ENCODE peak calls at places on chromosomes 16 and 17, in nine cellular contexts. L, Q, Y, E, J, S, D, P and O are unnamed samples.

GRCh38 chr16:53433930-53434435 is 288 bp upstream of the RBL2 start:
- DNase-seq in L (no peak), Q (no peak), Y (no peak), E (no peak), J (no peak), S (peak; percentile 88), D (no peak), P (no peak), O (no peak)

GRCh38 chr17:31579265-31579664 is 187.8 kb downstream of the RAB11FIP4 start:
- DNase-seq in L (no peak), Q (no peak), Y (no peak), E (no peak), J (peak; percentile 40), S (no peak), D (no peak), P (no peak), O (no peak)

GRCh38 chr16:88747588-88748301 is 37.3 kb downstream of the PIEZO1 start:
- DNase-seq in L (peak; percentile 83), Q (no peak), Y (no peak), E (no peak), J (peak; percentile 36), S (no peak), D (peak; percentile 88), P (no peak), O (peak; percentile 14)

GRCh38 chr17:29867643-29868181 is 62.3 kb downstream of the SSH2 start:
- DNase-seq in L (peak; percentile 39), Q (no peak), Y (no peak), E (no peak), J (no peak), S (no peak), D (no peak), P (no peak), O (no peak)

GRCh38 chr17:41402161-41402560 is 4.8 kb upstream of the KRT31 start:
- DNase-seq in L (no peak), Q (no peak), Y (no peak), E (no peak), J (no peak), S (no peak), D (no peak), P (no peak), O (no peak)

GRCh38 chr17:42097691-42098661 is at the start of gene ZNF385C:
- DNase-seq in L (peak; percentile 62), Q (no peak), Y (no peak), E (no peak), J (peak; percentile 41), S (no peak), D (no peak), P (no peak), O (no peak)

GRCh38 chr17:57563968-57564367 is 181.1 kb downstream of the CCDC182 start:
- DNase-seq in L (no peak), Q (no peak), Y (no peak), E (no peak), J (no peak), S (peak; percentile 49), D (no peak), P (no peak), O (no peak)

GRCh38 chr16:26334218-26335111 is 642.7 kb downstream of the HS3ST4 start:
- DNase-seq in L (no peak), Q (no peak), Y (no peak), E (no peak), J (no peak), S (no peak), D (no peak), P (no peak), O (no peak)

GRCh38 chr17:30551666-30552339 is 74.6 kb downstream of the GOSR1 start:
- DNase-seq in L (no peak), Q (no peak), Y (no peak), E (no peak), J (peak; percentile 9), S (no peak), D (no peak), P (no peak), O (no peak)

GRCh38 chr17:17348872-17349723 is 45.9 kb downstream of the NT5M start:
- DNase-seq in L (no peak), Q (no peak), Y (no peak), E (no peak), J (no peak), S (no peak), D (no peak), P (no peak), O (no peak)

GRCh38 chr16:7400117-7400890 is 67.7 kb downstream of the RBFOX1 start:
- DNase-seq in L (no peak), Q (no peak), Y (no peak), E (no peak), J (no peak), S (no peak), D (no peak), P (no peak), O (no peak)

GRCh38 chr16:75244225-75244792 is 7.1 kb downstream of the BCAR1 start:
- DNase-seq in L (no peak), Q (peak; percentile 56), Y (no peak), E (no peak), J (peak; percentile 79), S (peak; percentile 57), D (no peak), P (no peak), O (no peak)

GRCh38 chr16:75244844-75245758 is 6.3 kb downstream of the BCAR1 start:
- DNase-seq in L (peak; percentile 81), Q (peak; percentile 65), Y (peak; percentile 90), E (peak; percentile 97), J (peak; percentile 94), S (peak; percentile 85), D (peak; percentile 80), P (no peak), O (no peak)

GRCh38 chr16:75241955-75242354 is 9.5 kb downstream of the BCAR1 start:
- DNase-seq in L (no peak), Q (no peak), Y (no peak), E (no peak), J (no peak), S (no peak), D (no peak), P (no peak), O (no peak)

GRCh38 chr16:75241412-75241811 is 10.0 kb downstream of the BCAR1 start:
- DNase-seq in L (no peak), Q (no peak), Y (no peak), E (no peak), J (no peak), S (no peak), D (no peak), P (no peak), O (no peak)

GRCh38 chr16:75243667-75244224 is 7.7 kb downstream of the BCAR1 start:
- DNase-seq in L (no peak), Q (no peak), Y (no peak), E (no peak), J (no peak), S (no peak), D (no peak), P (no peak), O (no peak)
- H3K4me1 ChIP-seq in L (peaks cover 36% of the 10 kb centered on the region), Q (peaks cover 31% of the 10 kb centered on the region), Y (peaks cover 93% of the 10 kb centered on the region), E (peaks cover 37% of the 10 kb centered on the region), J (peaks cover 73% of the 10 kb centered on the region), S (peaks cover 68% of the 10 kb centered on the region), D (peaks cover 70% of the 10 kb centered on the region), P (no peaks in the 10 kb centered on the region), O (no peaks in the 10 kb centered on the region)

DNA sequence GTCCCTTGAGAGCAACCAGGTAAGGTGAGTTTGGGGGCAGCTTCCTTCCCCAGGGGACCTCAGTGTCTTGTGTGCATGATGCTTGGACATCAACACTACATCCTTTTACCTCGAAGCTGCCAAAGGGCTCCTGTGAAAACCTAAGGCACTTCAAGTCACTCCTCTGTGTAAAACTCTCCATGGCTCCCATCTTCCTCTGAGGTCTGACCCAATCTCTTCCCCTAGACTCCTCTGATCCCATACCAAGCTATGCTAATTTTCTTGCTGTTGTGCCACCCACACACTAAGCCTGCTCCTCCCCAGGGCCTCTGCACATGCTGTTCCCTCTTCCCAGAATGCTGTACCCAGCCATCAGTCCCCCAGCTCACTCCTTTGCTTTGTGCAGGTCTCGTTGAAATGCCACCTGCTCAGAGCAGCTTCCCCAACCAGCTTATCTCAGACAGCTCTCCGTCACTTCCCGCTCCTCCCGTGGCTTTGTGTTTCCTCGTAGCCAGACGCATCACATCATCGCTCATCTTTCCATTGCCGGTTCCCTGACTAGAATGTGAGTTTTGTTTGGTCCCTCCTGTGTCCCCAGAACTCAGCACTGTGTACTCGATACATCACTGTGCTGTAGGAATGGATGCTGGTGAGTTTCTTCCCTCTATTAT is 78.4 kb downstream of the CNGB1 start:
- DNase-seq in L (no peak), Q (peak; percentile 41), Y (no peak), E (no peak), J (peak; percentile 34), S (peak; percentile 54), D (peak; percentile 36), P (no peak), O (no peak)
- H3K27ac ChIP-seq in L (no peak overlapping the region), Q (peak overlapping the region; percentile 48), Y (no peak overlapping the region), E (peak overlapping the region; percentile 89), J (peak overlapping the region; percentile 89), S (peak overlapping the region; percentile 82), D (peak overlapping the region; percentile 94), P (no peak overlapping the region), O (no peak overlapping the region)

DNA sequence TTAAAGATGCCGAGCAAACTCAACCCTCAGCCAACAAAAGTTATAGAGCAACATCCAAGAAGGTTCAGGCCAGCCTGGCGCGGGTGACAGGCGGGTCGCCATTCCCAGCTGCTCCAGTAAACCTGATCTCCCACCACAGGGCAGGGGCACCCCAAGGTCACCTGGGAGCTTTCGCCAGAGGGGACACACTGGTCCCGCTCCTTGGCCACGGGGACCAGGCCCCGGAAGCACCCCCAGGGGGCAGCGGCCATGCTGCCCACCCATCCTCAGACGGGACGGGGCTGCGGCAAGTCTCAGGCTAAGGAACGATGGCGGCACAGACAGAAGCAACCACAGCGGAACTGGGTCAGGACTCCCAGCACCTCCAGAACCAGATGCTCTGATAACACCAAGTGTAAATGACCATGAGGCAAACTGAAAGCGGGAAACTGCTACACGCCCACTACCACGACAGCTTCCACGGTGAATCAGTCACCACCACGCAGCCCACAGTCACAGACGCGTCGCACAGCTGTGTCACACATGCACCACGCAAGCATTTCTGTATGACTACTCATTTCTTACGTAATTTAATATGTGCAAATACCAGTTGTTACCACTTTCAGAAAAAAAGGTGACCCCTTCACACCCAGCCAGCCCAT is 14.1 kb upstream of the CCDC154 start:
- DNase-seq in L (no peak), Q (no peak), Y (no peak), E (peak; percentile 41), J (no peak), S (no peak), D (no peak), P (no peak), O (no peak)
- H3K4me3 ChIP-seq in L (no peak overlapping the region), Q (no peak overlapping the region), Y (no peak overlapping the region), E (no peak overlapping the region), J (no peak overlapping the region), S (no peak overlapping the region), D (no peak overlapping the region), P (no peak overlapping the region), O (no peak overlapping the region)

DNA sequence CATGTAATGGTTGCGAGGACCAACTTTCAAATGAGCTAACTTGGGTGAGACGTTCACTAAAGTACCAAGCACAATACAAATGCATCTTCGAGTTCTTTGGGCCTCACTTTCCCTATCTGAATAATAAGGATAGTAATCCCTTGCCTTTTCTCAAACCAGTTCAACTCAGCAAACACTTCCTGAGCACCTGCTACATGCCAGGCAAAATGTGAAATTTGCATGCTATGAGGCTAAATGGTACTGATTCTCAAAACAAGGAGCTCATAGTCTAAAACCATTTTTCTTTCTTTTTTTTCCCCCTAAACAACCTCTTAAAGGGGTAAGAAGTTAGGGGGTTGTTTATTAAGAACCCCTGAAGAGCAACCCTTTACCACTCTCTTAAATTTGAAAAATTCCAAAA is 101.4 kb upstream of the HLF start:
- DNase-seq in L (no peak), Q (no peak), Y (no peak), E (no peak), J (no peak), S (no peak), D (no peak), P (no peak), O (no peak)
- H3K4me1 ChIP-seq in L (no peaks in the 10 kb centered on the region), Q (no peaks in the 10 kb centered on the region), Y (no peaks in the 10 kb centered on the region), E (peaks cover 26% of the 10 kb centered on the region), J (no peaks in the 10 kb centered on the region), S (no peaks in the 10 kb centered on the region), D (peaks cover 13% of the 10 kb centered on the region), P (no peaks in the 10 kb centered on the region), O (no peaks in the 10 kb centered on the region)